ENCODE peak calls at places on chromosome 15, in five cellular contexts. J is GM12878, I is IMR-90, C is K562, K is SK-N-SH. R is an unnamed sample.

GRCh38 chr15:76696840-76697239 is 208.3 kb downstream of the SCAPER start:
- DNase-seq in J (no peak), I (no peak), C (no peak), K (no peak), R (no peak)

GRCh38 chr15:31147943-31148621 is 46.6 kb upstream of the TRPM1 start:
- DNase-seq in J (no peak), I (no peak), C (no peak), K (no peak), R (no peak)

GRCh38 chr15:32861741-32862140 is 143.9 kb downstream of the GREM1 start:
- DNase-seq in J (no peak), I (peak; percentile 73), C (no peak), K (peak; percentile 13), R (no peak)

GRCh38 chr15:43510230-43511011 is 7.0 kb upstream of the MAP1A start:
- DNase-seq in J (peak; percentile 85), I (peak; percentile 98), C (peak; percentile 99), K (peak; percentile 94), R (peak; percentile 96)

GRCh38 chr15:67931861-67932260 is 92.0 kb upstream of the RNU6-1 start:
- DNase-seq in J (no peak), I (no peak), C (peak; percentile 40), K (no peak), R (peak; percentile 57)

GRCh38 chr15:77959094-77959879 is 118.2 kb downstream of the TBC1D2B start:
- DNase-seq in J (peak; percentile 13), I (peak; percentile 41), C (peak; percentile 84), K (peak; percentile 91), R (peak; percentile 96)

GRCh38 chr15:73870700-73871408 is 2.5 kb upstream of the TBC1D21 start:
- DNase-seq in J (no peak), I (peak; percentile 18), C (peak; percentile 67), K (no peak), R (no peak)

GRCh38 chr15:55907797-55908196 is 85.6 kb downstream of the NEDD4 start:
- DNase-seq in J (no peak), I (peak; percentile 99), C (no peak), K (peak; percentile 3), R (peak; percentile 73)

GRCh38 chr15:31867536-31868442 is 162.5 kb upstream of the CHRNA7 start:
- DNase-seq in J (peak; percentile 11), I (peak; percentile 38), C (peak; percentile 69), K (peak; percentile 74), R (peak; percentile 55)

GRCh38 chr15:101206173-101206572 is 45.7 kb downstream of the CHSY1 start:
- DNase-seq in J (no peak), I (peak; percentile 95), C (no peak), K (no peak), R (no peak)

GRCh38 chr15:90594297-90594696 is 64.6 kb downstream of the CRTC3 start:
- DNase-seq in J (peak; percentile 80), I (no peak), C (no peak), K (no peak), R (peak; percentile 72)

GRCh38 chr15:69819371-69819770 is 278.3 kb downstream of the TLE3 start:
- DNase-seq in J (no peak), I (no peak), C (no peak), K (no peak), R (no peak)

GRCh38 chr15:72724028-72724427 is 38.0 kb downstream of the BBS4 start:
- DNase-seq in J (no peak), I (peak; percentile 34), C (no peak), K (no peak), R (no peak)

GRCh38 chr15:69126054-69126469 is 34.4 kb upstream of the GLCE start:
- DNase-seq in J (no peak), I (peak; percentile 76), C (peak; percentile 4), K (no peak), R (no peak)

GRCh38 chr15:95875141-95875643 is 455.3 kb upstream of the NR2F2 start:
- DNase-seq in J (no peak), I (no peak), C (no peak), K (no peak), R (no peak)

GRCh38 chr15:47812436-47813109 is 95.3 kb downstream of the SEMA6D start:
- DNase-seq in J (peak; percentile 32), I (peak; percentile 2), C (no peak), K (no peak), R (peak; percentile 74)
- TF ChIP-seq RCOR1 in J (no peak), I (no peak), C (no peak), K (no peak), R (no peak)

DNA sequence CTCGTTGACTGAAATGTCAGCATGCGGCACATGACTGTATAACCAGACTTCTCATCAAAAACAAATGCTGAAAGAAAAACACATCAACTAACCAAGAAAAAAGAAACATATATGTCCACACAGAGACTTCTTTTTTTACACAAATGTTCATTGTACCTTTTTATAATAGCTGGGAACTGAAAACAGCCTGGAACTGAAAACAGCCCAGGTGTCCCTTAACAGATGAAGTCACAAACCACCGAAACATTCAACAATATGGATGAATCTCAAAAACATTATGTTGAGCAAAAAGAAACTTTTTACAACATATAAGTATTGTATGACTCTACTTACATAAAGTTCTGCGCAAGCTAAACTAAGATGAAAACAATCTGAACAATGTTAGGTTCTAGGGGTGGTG is 20.6 kb downstream of the UBE3A start:
- DNase-seq in J (no peak), I (no peak), C (no peak), K (no peak), R (no peak)
- H3K4me2 ChIP-seq in J (no peak overlapping the region), I (no peak overlapping the region), C (no peak overlapping the region), K (no peak overlapping the region), R (no peak overlapping the region)

GRCh38 chr15:48001393-48002059 is 119.3 kb upstream of the SLC24A5 start:
- DNase-seq in J (peak; percentile 68), I (no peak), C (no peak), K (no peak), R (no peak)

GRCh38 chr15:48005077-48005476 is 115.7 kb upstream of the SLC24A5 start:
- DNase-seq in J (no peak), I (no peak), C (no peak), K (no peak), R (no peak)

GRCh38 chr15:48002772-48003171 is 118.0 kb upstream of the SLC24A5 start:
- DNase-seq in J (no peak), I (no peak), C (no peak), K (no peak), R (no peak)

GRCh38 chr15:48005921-48006541 is 114.8 kb upstream of the SLC24A5 start:
- DNase-seq in J (no peak), I (no peak), C (no peak), K (no peak), R (no peak)

GRCh38 chr15:48003447-48003846 is 117.3 kb upstream of the SLC24A5 start:
- DNase-seq in J (no peak), I (no peak), C (no peak), K (no peak), R (no peak)
- TF ChIP-seq RCOR1 in J (no peak), I (no peak), C (no peak), K (no peak), R (no peak)

GRCh38 chr15:99978426-99978825 is 245.2 kb upstream of the LYSMD4 start:
- DNase-seq in J (no peak), I (no peak), C (no peak), K (no peak), R (no peak)
- H3K4me2 ChIP-seq in J (no peak overlapping the region), I (no peak overlapping the region), C (no peak overlapping the region), K (no peak overlapping the region), R (no peak overlapping the region)

GRCh38 chr15:75199347-75199976 is 2.2 kb upstream of the C15orf39 start:
- DNase-seq in J (no peak), I (no peak), C (no peak), K (no peak), R (no peak)
- TF ChIP-seq RCOR1 in J (no peak), I (no peak), C (peak; percentile 43), K (no peak), R (no peak)

DNA sequence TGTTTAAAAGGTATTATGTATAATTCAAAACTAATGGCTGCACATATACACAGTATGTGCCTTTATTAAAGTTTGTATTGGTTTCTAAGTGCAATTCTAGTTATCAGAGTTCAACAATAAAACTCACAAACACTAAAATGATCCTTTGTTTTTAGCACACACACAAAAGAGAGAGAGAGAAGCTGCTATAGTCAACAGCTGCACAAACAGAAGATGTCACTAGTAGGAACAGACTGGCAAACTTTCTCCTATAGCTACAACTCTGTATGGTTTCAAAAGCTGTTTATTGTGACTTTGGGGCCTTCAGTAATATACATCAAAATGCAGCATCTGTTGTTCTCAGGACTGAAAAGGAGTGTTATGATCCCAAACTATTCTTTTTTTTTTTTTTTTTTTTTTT is 6.1 kb downstream of the SECISBP2L start:
- DNase-seq in J (no peak), I (no peak), C (no peak), K (no peak), R (no peak)
- H3K4me2 ChIP-seq in J (no peak overlapping the region), I (no peak overlapping the region), C (no peak overlapping the region), K (no peak overlapping the region), R (no peak overlapping the region)